ENCODE peak calls at places on chromosomes 11 and 22, in seven cellular contexts. C, A, M, W, N, K and I are unnamed samples.

GRCh38 chr11:121482231-121483129 is 29.7 kb upstream of the SORL1-AS1 start:
- DNase-seq in A (no peak), C (no peak), K (no peak), N (no peak), M (no peak), W (peak; percentile 24), I (no peak)

GRCh38 chr11:120959189-120959588 is 64.7 kb upstream of the TBCEL start:
- DNase-seq in C (no peak), K (no peak), W (no peak), M (no peak), N (no peak), A (no peak), I (no peak)

GRCh38 chr11:30210357-30210756 is 20.5 kb upstream of the FSHB start:
- DNase-seq in M (no peak), K (no peak), W (no peak), C (no peak), N (no peak), A (no peak), I (no peak)

GRCh38 chr11:49208006-49208721 is at the start of gene FOLH1:
- DNase-seq in C (peak; percentile 54), K (no peak), W (no peak), N (no peak), A (peak; percentile 49), M (peak; percentile 24), I (peak; percentile 22)

GRCh38 chr11:124830749-124831148 is 30.5 kb upstream of the MSANTD2 start:
- DNase-seq in M (no peak), W (no peak), C (no peak), K (no peak), A (no peak), N (no peak), I (no peak)

GRCh38 chr11:7638710-7639642 is 34.3 kb downstream of the CYB5R2 start:
- DNase-seq in N (no peak), A (no peak), W (no peak), C (no peak), M (no peak), K (no peak), I (peak; percentile 48)

GRCh38 chr22:38315801-38316339 is 1.4 kb downstream of the CSNK1E start:
- DNase-seq in K (no peak), C (no peak), M (no peak), N (no peak), A (peak; percentile 33), W (no peak), I (no peak)

GRCh38 chr11:121414141-121414918 is 37.8 kb upstream of the SORL1 start:
- DNase-seq in N (no peak), W (no peak), M (no peak), A (no peak), K (no peak), C (no peak), I (no peak)

GRCh38 chr11:87451400-87451799 is 413.7 kb downstream of the TMEM135 start:
- DNase-seq in C (no peak), W (no peak), M (no peak), K (no peak), A (no peak), N (peak; percentile 28), I (no peak)

GRCh38 chr11:65058419-65059054 is at the start of gene NAALADL1:
- DNase-seq in W (peak; percentile 41), K (no peak), N (no peak), M (no peak), C (no peak), A (no peak), I (no peak)

GRCh38 chr11:61541568-61541967 is 33.0 kb downstream of the LRRC10B start:
- DNase-seq in A (peak; percentile 83), M (no peak), K (no peak), W (no peak), C (no peak), N (peak; percentile 55), I (no peak)

GRCh38 chr22:50262973-50263617 is 1.6 kb upstream of the MAPK12 start:
- DNase-seq in C (no peak), W (no peak), N (no peak), A (no peak), K (no peak), M (no peak), I (no peak)

GRCh38 chr11:96054870-96055705 is 131.2 kb upstream of the MTMR2 start:
- DNase-seq in N (peak; percentile 85), C (no peak), K (no peak), A (peak; percentile 74), M (no peak), W (no peak), I (no peak)

GRCh38 chr22:21775061-21775460 is 39.5 kb upstream of the YPEL1 start:
- DNase-seq in A (no peak), W (no peak), N (no peak), K (no peak), M (no peak), C (no peak), I (no peak)

GRCh38 chr11:1830500-1831223 is 4.1 kb upstream of the SYT8 start:
- DNase-seq in W (peak; percentile 88), N (no peak), M (no peak), A (no peak), K (no peak), C (no peak), I (no peak)

GRCh38 chr11:43360361-43361032 is 1.8 kb downstream of the TTC17 start:
- DNase-seq in C (no peak), W (no peak), K (no peak), A (peak; percentile 54), M (no peak), N (no peak), I (no peak)

GRCh38 chr11:48047616-48048015 is 67.3 kb downstream of the PTPRJ start:
- DNase-seq in W (no peak), K (no peak), A (no peak), M (no peak), N (no peak), C (no peak), I (no peak)

GRCh38 chr11:74678041-74678440 is 53.2 kb downstream of the CHRDL2 start:
- DNase-seq in W (no peak), M (no peak), N (no peak), C (no peak), A (no peak), K (no peak), I (no peak)

GRCh38 chr11:70670684-70671034 is 272.3 kb downstream of the CTTN start:
- DNase-seq in A (no peak), M (no peak), K (no peak), C (no peak), W (no peak), N (no peak), I (no peak)

GRCh38 chr11:70669281-70669680 is 271.0 kb downstream of the CTTN start:
- DNase-seq in K (no peak), M (no peak), C (no peak), N (no peak), W (no peak), A (no peak), I (no peak)

GRCh38 chr11:70667767-70668166 is 269.4 kb downstream of the CTTN start:
- DNase-seq in W (no peak), A (no peak), N (no peak), M (no peak), C (no peak), K (no peak), I (no peak)

GRCh38 chr11:70669871-70670683 is 271.7 kb downstream of the CTTN start:
- DNase-seq in C (no peak), M (no peak), N (no peak), A (no peak), W (no peak), K (no peak), I (no peak)

DNA sequence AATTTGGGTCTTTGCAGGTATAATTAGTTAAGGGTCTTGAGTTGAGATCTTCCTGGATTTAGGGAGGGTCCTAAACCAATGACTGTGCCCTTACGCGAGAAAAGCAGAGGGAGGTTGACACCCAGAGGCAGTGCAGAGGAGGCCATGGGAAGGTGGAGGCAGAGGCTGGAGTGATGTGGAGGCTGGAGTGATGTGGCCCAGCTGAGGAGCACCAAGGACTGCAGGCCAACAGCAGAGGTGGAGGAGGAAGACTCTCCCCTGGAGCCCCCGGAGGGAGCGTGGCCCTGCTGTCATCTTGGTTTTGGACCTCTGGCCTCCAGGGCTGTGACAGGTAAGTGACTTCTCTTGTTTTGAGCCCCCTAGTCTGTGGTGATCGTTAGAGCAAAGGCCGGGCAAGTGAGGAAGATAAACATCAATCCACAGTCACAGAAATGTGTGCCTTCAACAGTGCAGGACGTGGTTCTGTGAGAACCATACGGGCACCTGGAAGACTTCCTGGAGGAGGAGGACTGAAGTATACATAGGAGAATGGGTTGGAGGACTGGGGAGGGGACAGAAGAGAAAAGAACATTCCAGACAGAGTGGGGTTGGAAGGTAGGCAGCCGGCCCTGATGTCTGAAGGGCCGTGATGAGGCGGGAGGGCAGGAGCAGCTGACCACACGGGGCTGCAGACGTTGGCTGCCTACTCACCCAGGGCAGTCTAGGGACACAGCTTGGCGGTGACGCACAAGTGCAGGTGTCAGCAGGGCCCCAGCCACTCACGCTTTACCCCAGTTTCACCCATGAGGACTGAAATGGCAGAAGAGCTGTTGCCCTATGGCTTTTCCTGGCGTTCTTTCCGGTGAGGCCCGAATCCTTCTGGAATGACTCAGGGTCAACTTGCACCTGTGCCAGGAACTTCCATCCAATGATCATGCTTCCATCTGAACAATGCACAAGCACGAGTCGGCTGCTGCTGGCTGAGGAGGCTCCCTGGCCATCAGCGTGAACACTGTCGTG is 270.2 kb downstream of the CTTN start:
- DNase-seq in N (no peak), W (no peak), C (no peak), A (no peak), M (no peak), K (no peak), I (no peak)
- H3K9me3 ChIP-seq in N (no peaks in the 10 kb centered on the region), W (no peaks in the 10 kb centered on the region), C (no peaks in the 10 kb centered on the region), A (no peaks in the 10 kb centered on the region), M (no peaks in the 10 kb centered on the region), K (no peaks in the 10 kb centered on the region), I (no peaks in the 10 kb centered on the region)

DNA sequence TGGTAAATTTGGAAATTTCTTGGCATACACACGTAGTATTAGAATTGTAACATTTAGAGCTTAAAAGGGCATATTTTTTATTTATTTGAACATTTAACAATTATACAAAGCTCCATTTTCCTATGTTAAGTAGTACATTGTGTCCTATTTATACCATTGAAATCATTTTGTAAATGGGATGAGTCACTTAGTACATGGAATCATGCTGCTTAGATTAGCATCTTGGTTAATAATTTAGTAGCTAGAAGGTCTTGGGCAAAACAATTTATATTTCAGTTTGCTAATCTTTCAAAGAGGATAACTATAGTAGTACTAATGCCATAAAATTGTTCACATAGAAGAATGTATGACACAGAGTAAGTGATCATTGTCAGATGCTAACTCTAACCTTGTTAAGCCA is 450.1 kb upstream of the LUZP2 start:
- DNase-seq in M (no peak), C (no peak), K (no peak), A (peak; percentile 57), N (no peak), W (no peak), I (no peak)
- H3K9me3 ChIP-seq in M (no peaks in the 10 kb centered on the region), C (no peaks in the 10 kb centered on the region), K (no peaks in the 10 kb centered on the region), A (no peaks in the 10 kb centered on the region), N (peaks cover 4% of the 10 kb centered on the region), W (peaks cover 9% of the 10 kb centered on the region), I (peaks cover 36% of the 10 kb centered on the region)

DNA sequence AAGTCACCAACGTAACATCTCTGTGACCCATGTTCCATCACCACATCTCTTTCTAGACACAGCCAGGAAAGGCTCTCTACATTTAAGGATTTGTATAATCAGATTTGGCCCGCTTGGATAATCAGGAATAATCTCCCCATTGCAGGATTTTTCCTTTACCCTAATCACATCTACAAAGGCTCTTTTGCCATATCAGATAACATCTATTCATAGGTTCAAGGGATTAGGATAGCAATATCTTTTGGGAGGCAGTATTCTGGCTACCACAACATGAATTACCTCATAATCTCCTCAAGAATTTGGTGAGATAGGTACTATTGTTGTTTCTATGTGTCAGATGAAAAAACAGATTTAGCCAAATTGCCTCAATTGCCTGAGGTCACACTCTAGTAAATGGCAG is 142.8 kb upstream of the UBASH3B start:
- DNase-seq in W (no peak), M (no peak), A (no peak), C (no peak), N (peak; percentile 20), K (no peak), I (no peak)
- H3K9me3 ChIP-seq in W (no peaks in the 10 kb centered on the region), M (no peaks in the 10 kb centered on the region), A (no peaks in the 10 kb centered on the region), C (no peaks in the 10 kb centered on the region), N (no peaks in the 10 kb centered on the region), K (no peaks in the 10 kb centered on the region), I (no peaks in the 10 kb centered on the region)

GRCh38 chr11:47005441-47005840 is 68.9 kb downstream of the CSTPP1 start:
- DNase-seq in K (no peak), C (no peak), N (no peak), M (no peak), A (no peak), W (no peak), I (no peak)
- H3K9me3 ChIP-seq in K (no peaks in the 10 kb centered on the region), C (no peaks in the 10 kb centered on the region), N (no peaks in the 10 kb centered on the region), M (no peaks in the 10 kb centered on the region), A (no peaks in the 10 kb centered on the region), W (no peaks in the 10 kb centered on the region), I (no peaks in the 10 kb centered on the region)